ENCODE peak calls at places on chromosomes 12 and 14, in ten cellular contexts. U is thoracic aorta; T is aorta; B is pancreas; R is RWPE1; L is right cardiac atrium; P is CD8-positive, alpha-beta T cell; E is AG04450; K is IMR-90; F is right lobe of liver. Y is an unnamed sample.

GRCh38 chr12:69425417-69425816 is 44.8 kb upstream of the FRS2 start:
- DNase-seq in U (no peak), T (no peak), B (no peak), R (no peak), L (no peak), P (no peak), E (no peak), K (no peak), F (no peak), Y (no peak)

GRCh38 chr12:99915251-99916082 is 69.3 kb downstream of the ANKS1B start:
- DNase-seq in U (no peak), T (no peak), B (no peak), R (no peak), L (no peak), P (no peak), E (no peak), K (peak; percentile 65), F (no peak), Y (no peak)

GRCh38 chr14:43132441-43132840 is 1374.6 kb downstream of the FSCB start:
- DNase-seq in U (no peak), T (no peak), B (no peak), R (no peak), L (no peak), P (no peak), E (no peak), K (no peak), F (no peak), Y (no peak)

GRCh38 chr12:51593539-51593938 is 2.5 kb downstream of the SCN8A start:
- DNase-seq in U (no peak), T (no peak), B (peak; percentile 24), R (peak; percentile 21), L (no peak), P (no peak), E (peak; percentile 43), K (peak; percentile 79), F (no peak), Y (peak; percentile 31)

GRCh38 chr14:75577090-75577489 is 1.3 kb upstream of the FLVCR2 start:
- DNase-seq in U (no peak), T (no peak), B (no peak), R (no peak), L (no peak), P (no peak), E (no peak), K (no peak), F (no peak), Y (no peak)

GRCh38 chr12:129887047-129887568 is 16.7 kb downstream of the TMEM132D start:
- DNase-seq in U (no peak), T (no peak), B (no peak), R (no peak), L (no peak), P (no peak), E (no peak), K (no peak), F (no peak), Y (no peak)

GRCh38 chr12:94458882-94459772 is 540 bp downstream of the CEP83 start:
- DNase-seq in U (no peak), T (no peak), B (no peak), R (no peak), L (no peak), P (no peak), E (no peak), K (peak; percentile 48), F (no peak), Y (no peak)

GRCh38 chr12:109134186-109134917 is 18.0 kb downstream of the ACACB start:
- DNase-seq in U (no peak), T (no peak), B (peak; percentile 62), R (peak; percentile 48), L (peak; percentile 66), P (no peak), E (no peak), K (no peak), F (peak; percentile 90), Y (no peak)

GRCh38 chr12:16585781-16586180 is 20.2 kb downstream of the LMO3 start:
- DNase-seq in U (no peak), T (no peak), B (no peak), R (no peak), L (no peak), P (no peak), E (no peak), K (no peak), F (no peak), Y (no peak)

GRCh38 chr12:16587514-16587913 is 18.4 kb downstream of the LMO3 start:
- DNase-seq in U (no peak), T (no peak), B (no peak), R (no peak), L (no peak), P (no peak), E (no peak), K (no peak), F (no peak), Y (no peak)

GRCh38 chr12:16588812-16589211 is 17.1 kb downstream of the LMO3 start:
- DNase-seq in U (no peak), T (no peak), B (no peak), R (no peak), L (no peak), P (no peak), E (no peak), K (peak; percentile 19), F (no peak), Y (no peak)

GRCh38 chr12:16587110-16587453 is 18.9 kb downstream of the LMO3 start:
- DNase-seq in U (no peak), T (no peak), B (no peak), R (no peak), L (no peak), P (no peak), E (no peak), K (no peak), F (no peak), Y (no peak)

GRCh38 chr12:16586350-16587109 is 19.4 kb downstream of the LMO3 start:
- DNase-seq in U (no peak), T (no peak), B (peak; percentile 45), R (no peak), L (peak; percentile 53), P (no peak), E (no peak), K (peak; percentile 64), F (no peak), Y (no peak)
- H3K27ac ChIP-seq in U (peak overlapping the region; percentile 59), T (no peak overlapping the region), B (peak overlapping the region; percentile 5), R (no peak overlapping the region), L (peak overlapping the region; percentile 79), P (no peak overlapping the region), E (no peak overlapping the region), K (no peak overlapping the region), F (no peak overlapping the region), Y (no peak overlapping the region)

DNA sequence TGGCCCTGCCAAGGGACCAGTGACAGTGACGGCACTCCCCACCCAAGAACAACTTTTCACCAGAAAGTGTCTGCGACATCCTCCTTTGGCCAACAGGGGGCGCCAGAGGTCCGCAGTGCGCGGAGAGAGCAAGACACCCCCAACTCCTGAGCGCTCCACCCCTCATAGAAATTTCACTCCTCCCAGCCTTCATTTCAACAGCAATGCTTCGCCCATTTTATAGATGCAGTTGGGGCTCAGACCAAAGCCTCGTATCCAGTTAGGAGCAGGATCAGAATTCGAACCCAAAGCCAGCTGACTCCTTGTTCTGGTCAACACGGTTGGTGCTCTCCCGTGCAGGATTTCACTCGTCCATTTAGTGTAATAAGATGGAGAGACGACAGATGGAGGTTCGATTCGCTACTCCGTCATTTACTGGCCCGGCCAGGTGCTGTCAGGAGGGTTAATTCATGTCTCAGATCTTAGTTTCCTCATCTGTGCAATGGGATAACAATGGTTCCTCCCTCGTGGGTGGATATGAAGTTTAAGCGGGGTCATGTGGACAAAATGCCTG is 2.4 kb upstream of the POP5 start:
- DNase-seq in U (no peak), T (peak; percentile 93), B (peak; percentile 72), R (peak; percentile 67), L (peak; percentile 77), P (peak; percentile 90), E (peak; percentile 29), K (peak; percentile 61), F (peak; percentile 78), Y (peak; percentile 88)
- H3K27ac ChIP-seq in U (no peak overlapping the region), T (no peak overlapping the region), B (no peak overlapping the region), R (no peak overlapping the region), L (no peak overlapping the region), P (no peak overlapping the region), E (no peak overlapping the region), K (no peak overlapping the region), F (no peak overlapping the region), Y (no peak overlapping the region)

DNA sequence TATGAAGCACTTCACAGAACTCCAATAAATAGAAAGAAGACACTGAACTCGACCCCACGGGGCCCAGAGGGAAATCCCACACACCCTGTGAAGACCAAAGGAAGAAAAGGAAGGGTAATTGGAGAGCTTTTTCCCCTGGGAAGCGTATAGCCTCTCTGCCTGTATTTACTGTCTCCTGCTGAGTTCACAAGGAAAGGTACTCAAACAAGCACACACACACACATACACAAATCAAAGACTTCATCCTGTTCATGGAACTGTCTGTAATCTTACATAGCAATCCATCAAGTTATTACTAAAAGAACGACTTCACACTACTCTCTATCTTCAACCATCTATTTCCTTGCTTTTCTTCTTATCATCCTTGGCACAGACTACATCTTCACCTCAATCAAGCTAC is 15.2 kb downstream of the FOXN3 start:
- DNase-seq in U (no peak), T (no peak), B (no peak), R (no peak), L (no peak), P (no peak), E (no peak), K (no peak), F (no peak), Y (no peak)
- H3K27ac ChIP-seq in U (no peak overlapping the region), T (no peak overlapping the region), B (no peak overlapping the region), R (no peak overlapping the region), L (no peak overlapping the region), P (no peak overlapping the region), E (no peak overlapping the region), K (no peak overlapping the region), F (no peak overlapping the region), Y (no peak overlapping the region)

GRCh38 chr14:71555654-71556559 is 376.3 kb upstream of the RGS6 start:
- DNase-seq in U (no peak), T (no peak), B (no peak), R (no peak), L (no peak), P (peak; percentile 52), E (no peak), K (peak; percentile 43), F (no peak), Y (peak; percentile 58)
- H3K27ac ChIP-seq in U (no peak overlapping the region), T (no peak overlapping the region), B (peak overlapping the region; percentile 50), R (no peak overlapping the region), L (no peak overlapping the region), P (peak overlapping the region; percentile 54), E (no peak overlapping the region), K (no peak overlapping the region), F (peak overlapping the region; percentile 56), Y (peak overlapping the region; percentile 63)